ENCODE peak calls at places on chromosomes 5 and 9, in six cellular contexts. L, X, Q, E, G and D are unnamed samples.

GRCh38 chr5:168658394-168658793 is 79.2 kb upstream of the PANK3 start:
- DNase-seq in X (no peak), G (no peak), Q (no peak), E (no peak), L (no peak), D (no peak)

GRCh38 chr5:146440348-146440747 is 6.8 kb upstream of the TCERG1 start:
- DNase-seq in X (no peak), G (no peak), L (no peak), E (no peak), Q (no peak), D (no peak)

GRCh38 chr5:111493031-111493430 is 19.3 kb downstream of the STARD4 start:
- DNase-seq in G (no peak), E (no peak), X (no peak), Q (no peak), L (no peak), D (no peak)

GRCh38 chr9:82037126-82037525 is 48.6 kb downstream of the SPATA31D1 start:
- DNase-seq in L (no peak), X (no peak), Q (no peak), G (no peak), E (no peak), D (no peak)

GRCh38 chr9:123337971-123338370 is 18.0 kb upstream of the CRB2 start:
- DNase-seq in L (no peak), X (no peak), E (no peak), G (no peak), Q (no peak), D (no peak)

GRCh38 chr5:178398856-178399722 is 166.5 kb upstream of the PHYKPL start:
- DNase-seq in G (no peak), X (no peak), L (no peak), Q (no peak), E (no peak), D (no peak)

GRCh38 chr9:91040371-91041215 is 239.0 kb downstream of the SYK start:
- DNase-seq in G (no peak), X (no peak), E (no peak), Q (no peak), L (no peak), D (no peak)

GRCh38 chr5:37988454-37989046 is 148.7 kb upstream of the GDNF start:
- DNase-seq in L (no peak), Q (peak; percentile 86), G (no peak), X (no peak), E (no peak), D (no peak)

GRCh38 chr5:176736271-176736965 is 73.9 kb upstream of the UNC5A start:
- DNase-seq in X (no peak), L (no peak), E (peak; percentile 41), Q (no peak), G (no peak), D (peak; percentile 4)

GRCh38 chr5:157354825-157355224 is 88.9 kb downstream of the CYFIP2 start:
- DNase-seq in X (peak; percentile 8), L (no peak), E (peak; percentile 62), Q (no peak), G (no peak), D (peak; percentile 42)

GRCh38 chr5:97243352-97243751 is 60.3 kb upstream of the RIOK2 start:
- DNase-seq in L (no peak), E (no peak), Q (peak; percentile 2), G (no peak), X (no peak), D (no peak)

GRCh38 chr9:72305102-72305546 is 59.9 kb downstream of the ZFAND5 start:
- DNase-seq in L (peak; percentile 95), Q (peak; percentile 6), E (no peak), G (no peak), X (peak; percentile 16), D (peak; percentile 47)

GRCh38 chr9:108444400-108445358 is 411.1 kb downstream of the ACTL7B start:
- DNase-seq in Q (peak; percentile 72), E (no peak), G (no peak), X (no peak), L (peak; percentile 90), D (no peak)
- TF ChIP-seq ATF3 in Q (no peak), E (no peak), G (no peak), X (no peak), L (peak; percentile 25), D (no peak)

GRCh38 chr5:136011427-136012001 is 17.3 kb upstream of the TGFBI start:
- DNase-seq in G (no peak), X (no peak), L (peak; percentile 16), E (no peak), Q (no peak), D (no peak)
- TF ChIP-seq ATF3 in G (no peak), X (no peak), L (no peak), E (no peak), Q (no peak), D (no peak)

DNA sequence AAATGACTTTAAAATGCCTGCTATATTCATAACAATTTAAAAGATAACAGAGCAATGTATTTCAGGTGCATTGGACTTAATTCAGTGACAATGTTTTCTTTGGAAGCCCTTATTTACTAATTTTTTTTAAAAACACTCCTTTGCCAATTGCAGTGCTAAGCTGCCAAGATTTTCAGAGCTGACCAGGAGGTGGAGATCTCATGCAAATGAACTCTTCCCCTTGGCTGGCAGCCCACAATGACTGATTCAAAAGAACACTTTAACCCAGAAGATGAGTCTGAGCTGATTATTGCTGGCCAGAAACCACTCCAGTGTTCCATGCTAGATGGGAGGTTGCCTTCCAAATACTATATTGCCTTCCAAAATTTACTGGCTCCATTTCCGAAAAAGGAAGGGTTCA is 128.3 kb upstream of the CCNH start:
- DNase-seq in Q (no peak), L (peak; percentile 34), E (no peak), G (no peak), X (no peak), D (peak; percentile 16)
- TF ChIP-seq ATF3 in Q (no peak), L (no peak), E (no peak), G (no peak), X (no peak), D (no peak)

GRCh38 chr5:144086295-144086694 is 84.2 kb downstream of the YIPF5 start:
- DNase-seq in Q (no peak), X (no peak), L (no peak), E (no peak), G (no peak), D (no peak)

GRCh38 chr5:144084971-144085370 is 85.5 kb downstream of the YIPF5 start:
- DNase-seq in X (no peak), Q (no peak), E (no peak), G (no peak), L (no peak), D (no peak)

GRCh38 chr5:144087576-144087975 is 82.9 kb downstream of the YIPF5 start:
- DNase-seq in E (no peak), L (no peak), Q (no peak), G (no peak), X (no peak), D (no peak)

GRCh38 chr5:144085381-144085780 is 85.1 kb downstream of the YIPF5 start:
- DNase-seq in G (no peak), Q (no peak), E (no peak), X (no peak), L (no peak), D (no peak)

DNA sequence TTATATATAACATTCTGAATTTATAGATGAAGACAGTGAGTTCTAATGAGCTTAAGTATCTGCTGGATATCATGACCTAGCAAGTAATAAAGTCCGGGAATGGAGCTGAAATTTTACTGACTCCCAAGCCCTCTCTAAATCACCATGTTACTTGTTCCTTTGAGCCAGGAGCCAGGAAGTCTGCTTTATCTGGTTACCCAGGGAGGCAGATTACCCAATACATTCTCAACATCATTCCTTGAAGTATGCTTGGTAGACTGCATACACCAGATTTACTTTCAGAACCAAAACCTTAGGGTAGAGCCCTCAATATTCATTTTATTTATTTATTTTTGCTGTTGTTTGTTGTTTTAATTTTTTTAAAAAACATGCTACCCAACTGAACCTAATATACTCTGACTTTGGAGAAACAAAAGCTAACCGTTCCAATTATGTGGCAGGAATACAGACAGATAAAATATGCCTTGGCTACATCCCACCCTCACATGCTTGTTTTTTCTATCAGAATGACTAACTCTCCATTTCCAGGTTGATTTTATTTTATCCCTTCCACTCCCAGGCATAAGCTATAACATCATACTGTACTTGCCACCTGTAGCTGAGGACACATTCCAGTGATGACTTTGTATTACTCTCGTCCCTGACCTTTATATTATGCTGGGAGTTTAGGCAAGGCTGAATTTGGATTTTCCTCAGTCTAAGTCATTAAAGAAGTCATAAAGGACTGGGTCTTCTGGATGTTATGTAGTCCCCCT is 82.1 kb downstream of the YIPF5 start:
- DNase-seq in L (no peak), Q (no peak), X (no peak), G (no peak), E (no peak), D (no peak)
- TF ChIP-seq ATF3 in L (no peak), Q (no peak), X (no peak), G (no peak), E (no peak), D (no peak)